ENCODE peak calls at places on chromosomes 13 and 19, in five cellular contexts. G, Q, L, D and X are unnamed samples.

GRCh38 chr19:13095393-13095784 is 7.3 kb downstream of the LYL1 start:
- DNase-seq in G (no peak), Q (no peak), L (no peak), D (peak), X (no peak)

GRCh38 chr19:54478677-54479266 is 5.7 kb upstream of the CDC42EP5 start:
- DNase-seq in G (no peak), Q (peak), L (no peak), D (no peak), X (peak)

GRCh38 chr19:55197531-55197930 is 11.8 kb downstream of the PTPRH start:
- DNase-seq in G (no peak), Q (peak), L (no peak), D (no peak), X (no peak)

GRCh38 chr19:4229179-4229931 is at the start of gene EBI3:
- DNase-seq in G (no peak), Q (peak), L (peak), D (no peak), X (peak)

GRCh38 chr19:934865-935422 is 9.1 kb downstream of the ARID3A start:
- DNase-seq in G (no peak), Q (no peak), L (peak), D (peak), X (peak)

GRCh38 chr19:55452381-55453325 is 8.8 kb downstream of the ISOC2 start:
- DNase-seq in G (no peak), Q (peak), L (peak), D (peak), X (peak)

GRCh38 chr13:84399320-84400085 is 517.2 kb upstream of the SLITRK1 start:
- DNase-seq in G (no peak), Q (no peak), L (no peak), D (no peak), X (peak)

GRCh38 chr13:98273824-98274786 is 97.0 kb upstream of the RNF113B start:
- DNase-seq in G (no peak), Q (peak), L (no peak), D (no peak), X (peak)

GRCh38 chr19:925087-925911 is 536 bp upstream of the ARID3A start:
- DNase-seq in G (no peak), Q (peak), L (peak), D (peak), X (peak)

GRCh38 chr13:106230450-106230849 is 305.0 kb downstream of the EFNB2 start:
- DNase-seq in G (no peak), Q (peak), L (no peak), D (no peak), X (peak)

GRCh38 chr13:101767096-101767495 is 314.6 kb downstream of the ITGBL1 start:
- DNase-seq in G (no peak), Q (no peak), L (no peak), D (no peak), X (no peak)

GRCh38 chr19:29525901-29526729 is at the start of gene VSTM2B:
- DNase-seq in G (no peak), Q (no peak), L (peak), D (no peak), X (no peak)

GRCh38 chr13:41492432-41493267 is 35.3 kb downstream of the RGCC start:
- DNase-seq in G (no peak), Q (peak), L (no peak), D (no peak), X (no peak)
- H3K27ac ChIP-seq in G (no peak), Q (no peak), L (peak), D (no peak), X (no peak)

DNA sequence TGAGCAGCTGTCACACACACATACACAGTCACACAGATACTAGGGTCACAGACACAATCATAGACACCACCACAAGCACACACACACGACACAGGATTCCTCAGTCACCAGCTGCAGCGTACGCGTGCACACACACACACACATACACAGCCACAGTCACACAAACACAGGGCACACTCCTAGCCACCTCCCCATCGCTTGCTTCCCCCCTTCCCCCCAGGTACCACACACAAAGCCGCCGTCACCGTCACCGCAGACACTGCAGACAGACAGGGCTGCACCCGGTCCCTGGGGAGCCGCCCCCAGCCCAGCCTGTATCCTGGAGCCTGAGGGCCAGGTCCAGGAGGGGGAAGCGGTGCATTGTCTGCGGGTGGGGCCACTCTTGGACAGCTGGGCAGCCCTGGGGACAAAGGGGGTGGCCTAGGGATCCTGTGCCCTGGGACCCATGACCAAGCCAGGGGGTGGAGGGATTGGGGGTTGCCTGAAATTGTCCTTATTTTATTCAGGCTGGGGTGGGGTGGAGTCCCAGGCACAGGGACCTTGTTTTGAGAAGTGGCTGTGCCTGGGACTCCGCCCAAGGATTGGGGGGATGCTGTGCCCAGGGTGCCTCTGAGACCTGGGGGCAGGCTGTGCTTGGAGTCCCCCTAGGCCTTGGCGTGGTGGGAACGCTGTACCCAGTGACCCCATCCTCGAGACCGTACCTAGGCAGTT is 957 bp downstream of the NUMBL start:
- DNase-seq in G (no peak), Q (peak), L (no peak), D (peak), X (peak)
- H3K27ac ChIP-seq in G (peak), Q (no peak), L (peak), D (peak), X (peak)

GRCh38 chr13:79402679-79403078 is 3.4 kb downstream of the RBM26 start:
- DNase-seq in G (no peak), Q (no peak), L (no peak), D (no peak), X (no peak)
- H3K27ac ChIP-seq in G (no peak), Q (no peak), L (peak), D (no peak), X (no peak)

DNA sequence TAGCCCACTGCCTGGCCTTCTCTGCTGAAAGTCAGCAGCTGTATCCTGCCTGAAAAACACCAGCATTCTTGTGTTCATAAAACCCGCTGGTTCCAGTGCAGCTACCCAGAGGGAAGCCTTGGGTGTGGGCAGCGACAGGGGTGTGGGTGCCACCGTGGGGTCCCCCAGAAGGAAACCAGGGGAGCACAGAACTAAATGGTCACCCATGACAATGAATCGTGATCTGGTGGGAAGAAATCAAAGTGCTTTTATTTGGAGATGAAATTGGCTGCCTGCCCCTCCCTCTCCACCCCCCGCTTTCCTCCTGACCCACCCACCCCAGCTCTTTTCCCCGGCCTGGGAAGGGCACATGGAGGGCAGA is 13.7 kb downstream of the RASA3 start:
- DNase-seq in G (no peak), Q (peak), L (no peak), D (no peak), X (peak)
- H3K27ac ChIP-seq in G (peak), Q (peak), L (no peak), D (peak), X (peak)

DNA sequence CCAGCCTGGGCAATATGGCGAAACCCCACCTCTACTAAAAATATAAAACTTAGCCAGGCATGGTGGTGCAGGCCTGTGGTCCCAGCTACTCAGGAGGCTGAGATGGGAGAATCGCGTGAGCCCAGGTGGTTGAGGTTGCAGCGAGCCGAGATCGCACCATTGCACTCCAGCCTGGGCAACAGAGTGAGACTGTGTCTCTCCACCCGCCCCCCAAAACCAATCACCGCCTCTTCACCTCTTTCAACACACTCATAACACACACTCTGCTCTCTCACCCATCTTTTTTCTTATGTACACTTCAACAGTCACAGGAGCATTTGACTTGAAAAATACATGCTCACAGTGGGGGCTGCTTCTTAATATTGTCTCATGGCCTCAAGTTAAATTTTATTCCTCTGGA is 76.8 kb downstream of the ESD start:
- DNase-seq in G (no peak), Q (no peak), L (no peak), D (no peak), X (no peak)
- H3K27ac ChIP-seq in G (no peak), Q (no peak), L (no peak), D (no peak), X (no peak)

GRCh38 chr19:18468517-18468916 is 30.6 kb upstream of the ISYNA1 start:
- DNase-seq in G (no peak), Q (no peak), L (no peak), D (no peak), X (no peak)
- H3K27ac ChIP-seq in G (no peak), Q (peak), L (no peak), D (no peak), X (no peak)